ENCODE peak calls at places on chromosomes 7 and 10, in six cellular contexts. One of them, this sample, is unnamed.

GRCh38 chr10:61558188-61558587 is 104.5 kb upstream of the CABCOCO1 start:
- DNase-seq in A549: no peak
- DNase-seq in ovary: no peak
- DNase-seq in stomach: no peak
- DNase-seq in NB4: no peak
- DNase-seq in adrenal gland: no peak
- DNase-seq in this sample: no peak

GRCh38 chr7:43516581-43517342 is 66.1 kb upstream of the STK17A start:
- DNase-seq in A549: no peak
- DNase-seq in ovary: no peak
- DNase-seq in stomach: no peak
- DNase-seq in NB4: peak
- DNase-seq in adrenal gland: no peak
- DNase-seq in this sample: no peak

GRCh38 chr7:1758859-1759521 is 88.9 kb downstream of the ELFN1 start:
- DNase-seq in A549: no peak
- DNase-seq in ovary: no peak
- DNase-seq in stomach: no peak
- DNase-seq in NB4: no peak
- DNase-seq in adrenal gland: no peak
- DNase-seq in this sample: no peak

GRCh38 chr10:78529262-78529661 is 495.6 kb downstream of the RPS24 start:
- DNase-seq in A549: no peak
- DNase-seq in ovary: no peak
- DNase-seq in stomach: no peak
- DNase-seq in NB4: no peak
- DNase-seq in adrenal gland: no peak
- DNase-seq in this sample: no peak

GRCh38 chr7:137994091-137994688 is 7.7 kb downstream of the CREB3L2 start:
- DNase-seq in A549: no peak
- DNase-seq in ovary: peak
- DNase-seq in stomach: no peak
- DNase-seq in NB4: no peak
- DNase-seq in adrenal gland: no peak
- DNase-seq in this sample: no peak

GRCh38 chr7:143514995-143515735 is 37.5 kb downstream of the TAS2R41 start:
- DNase-seq in A549: no peak
- DNase-seq in ovary: no peak
- DNase-seq in stomach: no peak
- DNase-seq in NB4: no peak
- DNase-seq in adrenal gland: no peak
- DNase-seq in this sample: no peak

GRCh38 chr7:151433721-151434400 is 6.1 kb downstream of the CRYGN start:
- DNase-seq in A549: no peak
- DNase-seq in ovary: no peak
- DNase-seq in stomach: no peak
- DNase-seq in NB4: no peak
- DNase-seq in adrenal gland: no peak
- DNase-seq in this sample: no peak

GRCh38 chr7:2601907-2602735 is 29.7 kb upstream of the TTYH3 start:
- DNase-seq in A549: no peak
- DNase-seq in ovary: no peak
- DNase-seq in stomach: no peak
- DNase-seq in NB4: no peak
- DNase-seq in adrenal gland: no peak
- DNase-seq in this sample: no peak

GRCh38 chr10:29132821-29133156 is 156.1 kb upstream of the LYZL1 start:
- DNase-seq in A549: no peak
- DNase-seq in ovary: no peak
- DNase-seq in stomach: no peak
- DNase-seq in NB4: no peak
- DNase-seq in adrenal gland: no peak
- DNase-seq in this sample: no peak

GRCh38 chr7:148211641-148212040 is 378.9 kb upstream of the C7orf33 start:
- DNase-seq in A549: no peak
- DNase-seq in ovary: no peak
- DNase-seq in stomach: no peak
- DNase-seq in NB4: no peak
- DNase-seq in adrenal gland: no peak
- DNase-seq in this sample: no peak
- H3K4me3 ChIP-seq in A549: no peak
- H3K4me3 ChIP-seq in ovary: no peak
- H3K4me3 ChIP-seq in stomach: no peak
- H3K4me3 ChIP-seq in NB4: no peak
- H3K4me3 ChIP-seq in adrenal gland: peak
- H3K4me3 ChIP-seq in this sample: peak

GRCh38 chr10:5977471-5978370 is at the start of gene IL15RA:
- DNase-seq in A549: peak
- DNase-seq in ovary: peak
- DNase-seq in stomach: peak
- DNase-seq in NB4: peak
- DNase-seq in adrenal gland: peak
- DNase-seq in this sample: peak
- TF ChIP-seq POLR2A in A549: no peak
- TF ChIP-seq POLR2A in ovary: no peak
- TF ChIP-seq POLR2A in stomach: no peak
- TF ChIP-seq POLR2A in NB4: no peak
- TF ChIP-seq POLR2A in adrenal gland: peak
- TF ChIP-seq POLR2A in this sample: no peak

GRCh38 chr7:47807126-47807525 is 141.1 kb downstream of the PKD1L1 start:
- DNase-seq in A549: no peak
- DNase-seq in ovary: no peak
- DNase-seq in stomach: no peak
- DNase-seq in NB4: no peak
- DNase-seq in adrenal gland: no peak
- DNase-seq in this sample: no peak

GRCh38 chr7:47807756-47808155 is 140.5 kb downstream of the PKD1L1 start:
- DNase-seq in A549: no peak
- DNase-seq in ovary: no peak
- DNase-seq in stomach: no peak
- DNase-seq in NB4: no peak
- DNase-seq in adrenal gland: no peak
- DNase-seq in this sample: no peak

GRCh38 chr7:47804767-47805545 is 143.3 kb downstream of the PKD1L1 start:
- DNase-seq in A549: no peak
- DNase-seq in ovary: no peak
- DNase-seq in stomach: no peak
- DNase-seq in NB4: no peak
- DNase-seq in adrenal gland: no peak
- DNase-seq in this sample: no peak

GRCh38 chr7:47808321-47808720 is 139.9 kb downstream of the PKD1L1 start:
- DNase-seq in A549: no peak
- DNase-seq in ovary: no peak
- DNase-seq in stomach: no peak
- DNase-seq in NB4: no peak
- DNase-seq in adrenal gland: no peak
- DNase-seq in this sample: no peak

DNA sequence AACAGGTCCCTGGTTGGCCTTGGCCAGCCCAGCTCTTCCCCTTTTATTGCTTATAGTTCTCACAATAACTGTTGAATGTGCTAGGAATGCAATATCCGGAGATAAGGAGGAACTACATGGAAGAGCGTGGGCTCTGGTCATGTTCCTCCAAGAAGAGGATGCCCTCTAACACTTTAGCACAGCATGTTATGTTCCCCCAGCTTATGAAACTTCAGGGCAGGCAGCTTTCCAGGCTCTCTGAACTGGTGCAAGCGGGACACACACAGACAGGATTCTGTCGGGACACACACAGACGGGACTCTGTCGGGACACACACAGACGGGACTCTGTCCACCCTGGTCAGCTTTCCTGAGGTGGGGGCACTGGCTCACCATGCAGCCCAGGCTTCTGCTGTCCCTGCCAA is 141.6 kb downstream of the PKD1L1 start:
- DNase-seq in A549: no peak
- DNase-seq in ovary: peak
- DNase-seq in stomach: no peak
- DNase-seq in NB4: peak
- DNase-seq in adrenal gland: peak
- DNase-seq in this sample: no peak
- H3K4me3 ChIP-seq in A549: no peak
- H3K4me3 ChIP-seq in ovary: no peak
- H3K4me3 ChIP-seq in stomach: no peak
- H3K4me3 ChIP-seq in NB4: no peak
- H3K4me3 ChIP-seq in adrenal gland: no peak
- H3K4me3 ChIP-seq in this sample: no peak

DNA sequence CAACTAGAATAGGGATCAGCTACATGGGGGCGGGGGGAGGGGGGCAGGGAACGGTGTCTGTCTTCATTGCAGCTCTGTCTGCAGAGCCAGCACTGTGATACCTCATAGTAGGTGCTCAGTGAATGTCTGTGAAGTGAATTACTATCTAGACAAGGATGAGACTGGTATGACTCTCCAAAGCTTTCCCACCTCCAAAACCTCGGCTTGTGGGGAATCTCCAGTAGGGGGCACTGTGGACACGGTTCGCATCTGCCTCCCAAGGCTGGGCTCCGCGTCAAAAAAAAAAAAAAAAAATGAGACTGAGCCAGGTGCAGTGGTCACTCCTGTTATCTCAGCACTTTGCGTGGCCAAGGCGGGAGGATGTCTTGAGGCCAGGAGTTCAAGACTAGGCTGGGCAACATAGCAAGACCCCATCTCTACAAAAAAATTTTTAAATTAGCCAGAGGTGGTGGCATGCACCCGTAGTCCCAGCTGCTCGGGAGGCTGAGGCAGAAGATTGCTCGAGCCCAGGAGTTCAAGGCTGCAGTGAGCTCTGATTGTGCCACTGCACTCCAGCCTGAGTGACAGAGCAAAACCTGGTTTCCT is 9.6 kb downstream of the TRIM56 start:
- DNase-seq in A549: peak
- DNase-seq in ovary: peak
- DNase-seq in stomach: peak
- DNase-seq in NB4: peak
- DNase-seq in adrenal gland: peak
- DNase-seq in this sample: no peak
- TF ChIP-seq POLR2A in A549: no peak
- TF ChIP-seq POLR2A in ovary: no peak
- TF ChIP-seq POLR2A in stomach: no peak
- TF ChIP-seq POLR2A in NB4: no peak
- TF ChIP-seq POLR2A in adrenal gland: no peak
- TF ChIP-seq POLR2A in this sample: no peak

DNA sequence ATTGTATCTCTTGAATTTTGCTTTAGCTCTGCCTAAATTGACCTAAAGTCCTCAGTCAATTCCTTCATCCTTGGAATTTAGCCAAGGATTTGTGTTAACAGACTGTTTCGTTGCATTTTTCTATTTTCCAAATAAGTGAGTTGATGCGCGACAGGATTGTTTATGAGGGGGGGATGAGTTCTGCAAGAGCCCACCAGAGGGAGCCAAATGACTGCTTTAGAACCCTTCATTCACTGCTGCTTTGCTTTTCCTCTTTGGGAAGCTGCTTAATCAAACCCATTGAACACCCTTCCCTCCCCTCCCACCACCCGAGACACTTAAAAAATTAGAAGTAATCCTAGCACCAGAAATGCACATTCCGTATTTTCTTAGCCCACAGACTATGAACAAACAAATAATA is 33.7 kb upstream of the PTF1A start:
- DNase-seq in A549: peak
- DNase-seq in ovary: peak
- DNase-seq in stomach: peak
- DNase-seq in NB4: peak
- DNase-seq in adrenal gland: peak
- DNase-seq in this sample: peak
- H3K4me3 ChIP-seq in A549: peak
- H3K4me3 ChIP-seq in ovary: no peak
- H3K4me3 ChIP-seq in stomach: no peak
- H3K4me3 ChIP-seq in NB4: no peak
- H3K4me3 ChIP-seq in adrenal gland: no peak
- H3K4me3 ChIP-seq in this sample: no peak

GRCh38 chr10:124092270-124093075 is 925 bp downstream of the CHST15 start:
- DNase-seq in A549: peak
- DNase-seq in ovary: peak
- DNase-seq in stomach: peak
- DNase-seq in NB4: no peak
- DNase-seq in adrenal gland: peak
- DNase-seq in this sample: no peak

GRCh38 chr10:124095096-124095495 is 1.7 kb upstream of the CHST15 start:
- DNase-seq in A549: no peak
- DNase-seq in ovary: no peak
- DNase-seq in stomach: no peak
- DNase-seq in NB4: no peak
- DNase-seq in adrenal gland: no peak
- DNase-seq in this sample: no peak

GRCh38 chr10:124091646-124092269 is 1.6 kb downstream of the CHST15 start:
- DNase-seq in A549: no peak
- DNase-seq in ovary: peak
- DNase-seq in stomach: no peak
- DNase-seq in NB4: no peak
- DNase-seq in adrenal gland: peak
- DNase-seq in this sample: no peak

GRCh38 chr10:124094419-124094785 is 1.0 kb upstream of the CHST15 start:
- DNase-seq in A549: no peak
- DNase-seq in ovary: no peak
- DNase-seq in stomach: no peak
- DNase-seq in NB4: no peak
- DNase-seq in adrenal gland: peak
- DNase-seq in this sample: no peak

GRCh38 chr10:124093076-124093773 is at the start of gene CHST15:
- DNase-seq in A549: peak
- DNase-seq in ovary: peak
- DNase-seq in stomach: peak
- DNase-seq in NB4: no peak
- DNase-seq in adrenal gland: peak
- DNase-seq in this sample: no peak
- TF ChIP-seq POLR2A in A549: peak
- TF ChIP-seq POLR2A in ovary: no peak
- TF ChIP-seq POLR2A in stomach: no peak
- TF ChIP-seq POLR2A in NB4: no peak
- TF ChIP-seq POLR2A in adrenal gland: peak
- TF ChIP-seq POLR2A in this sample: peak

GRCh38 chr7:125668321-125668993 is 738.8 kb upstream of the POT1 start:
- DNase-seq in A549: no peak
- DNase-seq in ovary: no peak
- DNase-seq in stomach: no peak
- DNase-seq in NB4: no peak
- DNase-seq in adrenal gland: no peak
- DNase-seq in this sample: no peak
- H3K4me3 ChIP-seq in A549: no peak
- H3K4me3 ChIP-seq in ovary: no peak
- H3K4me3 ChIP-seq in stomach: no peak
- H3K4me3 ChIP-seq in NB4: no peak
- H3K4me3 ChIP-seq in adrenal gland: no peak
- H3K4me3 ChIP-seq in this sample: no peak

DNA sequence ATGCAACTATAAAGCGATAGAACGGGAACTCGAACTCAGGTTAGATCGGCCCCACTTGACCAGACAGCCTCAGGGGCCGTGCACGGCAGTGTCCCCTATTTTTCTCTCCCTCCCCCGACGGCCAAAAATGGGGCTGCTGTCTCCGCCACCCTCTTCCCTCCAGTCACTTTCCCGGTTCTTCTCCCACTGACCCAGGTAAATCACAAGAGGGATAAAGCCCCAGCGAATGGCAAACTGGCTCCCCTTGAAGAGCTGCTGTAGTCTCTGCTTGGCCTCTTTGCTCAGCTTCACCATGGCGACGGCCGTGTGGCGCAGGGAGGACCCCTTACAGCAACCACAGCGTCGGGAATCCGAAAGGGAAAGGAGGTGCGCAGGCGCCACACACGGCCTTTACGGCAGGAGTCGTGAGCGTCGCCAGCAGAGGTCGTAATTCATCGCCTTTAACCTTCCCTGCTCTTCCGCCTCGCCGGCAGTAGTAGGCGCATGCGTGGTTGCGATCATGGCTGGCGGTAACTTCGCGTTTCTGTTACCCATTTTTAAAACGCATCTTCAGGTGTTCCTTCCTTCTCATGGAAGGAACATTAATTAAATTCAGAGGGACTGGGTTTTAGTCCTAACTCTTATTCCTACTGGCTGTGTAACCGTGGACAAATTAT is at the start of gene TOMM7:
- DNase-seq in A549: peak
- DNase-seq in ovary: peak
- DNase-seq in stomach: peak
- DNase-seq in NB4: peak
- DNase-seq in adrenal gland: peak
- DNase-seq in this sample: peak
- TF ChIP-seq POLR2A in A549: peak
- TF ChIP-seq POLR2A in ovary: peak
- TF ChIP-seq POLR2A in stomach: no peak
- TF ChIP-seq POLR2A in NB4: peak
- TF ChIP-seq POLR2A in adrenal gland: peak
- TF ChIP-seq POLR2A in this sample: peak

This sample was measured in esophagus muscularis mucosa.